ENCODE peak calls at places on chromosomes 7 and 10, in six cellular contexts. N is left cardiac atrium; D is tibial nerve; Q is memory B cell; T is NCI-H69; F is stimulated activated CD8-positive, alpha-beta memory T cell treated with anti-CD3 and anti-CD28 coated beads, Interleukin-7, amount 100 ng/mL, for 48 hours. M is an unnamed sample.

GRCh38 chr7:17706734-17707133 is 233.6 kb downstream of the SNX13 start:
- DNase-seq in N (peak), D (peak), Q (peak), T (peak), F (peak), M (no peak)

GRCh38 chr10:60757422-60757895 is 20.8 kb upstream of the CDK1 start:
- DNase-seq in N (no peak), D (no peak), Q (no peak), T (peak), F (no peak), M (no peak)

GRCh38 chr7:148537435-148537834 is 53.1 kb upstream of the C7orf33 start:
- DNase-seq in N (no peak), D (no peak), Q (no peak), T (no peak), F (no peak), M (no peak)

GRCh38 chr7:47512481-47513176 is 69.3 kb downstream of the TNS3 start:
- DNase-seq in N (no peak), D (no peak), Q (no peak), T (no peak), F (no peak), M (no peak)

GRCh38 chr10:80046629-80047441 is 31.6 kb upstream of the TMEM254 start:
- DNase-seq in N (peak), D (peak), Q (peak), T (peak), F (peak), M (peak)

GRCh38 chr10:117792214-117792613 is 249.7 kb downstream of the EMX2 start:
- DNase-seq in N (no peak), D (no peak), Q (no peak), T (no peak), F (no peak), M (no peak)

GRCh38 chr10:119665901-119666708 is 14.9 kb downstream of the BAG3 start:
- DNase-seq in N (no peak), D (no peak), Q (no peak), T (no peak), F (no peak), M (no peak)

GRCh38 chr10:110324201-110324804 is 19.6 kb upstream of the SMNDC1 start:
- DNase-seq in N (no peak), D (no peak), Q (no peak), T (no peak), F (no peak), M (no peak)

GRCh38 chr10:26696786-26697162 is 727 bp upstream of the PDSS1 start:
- DNase-seq in N (no peak), D (peak), Q (no peak), T (no peak), F (no peak), M (no peak)

GRCh38 chr10:9605231-9605630 is 1412.4 kb upstream of the CELF2 start:
- DNase-seq in N (no peak), D (no peak), Q (no peak), T (no peak), F (no peak), M (no peak)

GRCh38 chr7:151661556-151661955 is 141.9 kb upstream of the RHEB start:
- DNase-seq in N (no peak), D (no peak), Q (no peak), T (no peak), F (no peak), M (no peak)

GRCh38 chr7:116500071-116500853 is 724 bp downstream of the CAV2 start:
- DNase-seq in N (peak), D (peak), Q (no peak), T (peak), F (peak), M (peak)

GRCh38 chr10:13056461-13057077 is 43.4 kb upstream of the OPTN start:
- DNase-seq in N (no peak), D (peak), Q (no peak), T (peak), F (no peak), M (no peak)

GRCh38 chr10:24889636-24890035 is 62.8 kb downstream of the PRTFDC1 start:
- DNase-seq in N (no peak), D (no peak), Q (no peak), T (no peak), F (no peak), M (no peak)

GRCh38 chr10:117920956-117921355 is 125.8 kb downstream of the RAB11FIP2 start:
- DNase-seq in N (no peak), D (no peak), Q (no peak), T (no peak), F (no peak), M (no peak)

GRCh38 chr10:131495892-131496291 is 184.4 kb upstream of the TCERG1L start:
- DNase-seq in N (no peak), D (no peak), Q (no peak), T (no peak), F (no peak), M (no peak)

GRCh38 chr10:78548369-78548985 is 514.8 kb downstream of the RPS24 start:
- DNase-seq in N (no peak), D (no peak), Q (no peak), T (peak), F (no peak), M (no peak)

GRCh38 chr10:14660872-14661271 is 113.8 kb downstream of the FAM107B start:
- DNase-seq in N (no peak), D (no peak), Q (no peak), T (no peak), F (no peak), M (no peak)

GRCh38 chr7:153190986-153191385 is 431.4 kb downstream of the ACTR3B start:
- DNase-seq in N (no peak), D (no peak), Q (no peak), T (no peak), F (no peak), M (no peak)

GRCh38 chr10:20885678-20886077 is 11.4 kb downstream of the NEBL start:
- DNase-seq in N (no peak), D (no peak), Q (no peak), T (peak), F (no peak), M (no peak)

GRCh38 chr7:121279822-121280221 is 49.0 kb upstream of the WNT16 start:
- DNase-seq in N (no peak), D (no peak), Q (no peak), T (no peak), F (no peak), M (no peak)

GRCh38 chr10:96705134-96705533 is 15.2 kb downstream of the PIK3AP1 start:
- DNase-seq in N (no peak), D (no peak), Q (no peak), T (no peak), F (no peak), M (no peak)

GRCh38 chr7:105839271-105839670 is 37.1 kb downstream of the ATXN7L1 start:
- DNase-seq in N (no peak), D (no peak), Q (no peak), T (peak), F (no peak), M (no peak)

GRCh38 chr7:79398145-79398749 is 55.2 kb downstream of the MAGI2 start:
- DNase-seq in N (no peak), D (no peak), Q (no peak), T (no peak), F (no peak), M (no peak)

GRCh38 chr7:87107949-87108757 is 44.1 kb upstream of the DMTF1 start:
- DNase-seq in N (no peak), D (no peak), Q (no peak), T (no peak), F (no peak), M (no peak)

GRCh38 chr10:121942749-121943148 is 14.9 kb upstream of the ATE1 start:
- DNase-seq in N (no peak), D (peak), Q (no peak), T (no peak), F (no peak), M (no peak)

M was measured in stimulated activated CD4-positive, alpha-beta T cell treated with anti-CD3 and anti-CD28 coated beads, Interleukin-15, amount 100 ng/mL, for 48 hours.